ENCODE peak calls at places on chromosomes 3 and 15, in eight cellular contexts. Y, B, V, M, O, I, R and N are unnamed samples.

GRCh38 chr3:50256978-50257890 is 11.7 kb upstream of the SEMA3B start:
- DNase-seq in Y (peak), B (no peak), V (peak), M (no peak), O (no peak), I (no peak), R (no peak), N (peak)

GRCh38 chr15:56759450-56759845 is 26.1 kb upstream of the ZNF280D start:
- DNase-seq in Y (no peak), B (peak), V (peak), M (peak), O (peak), I (no peak), R (no peak), N (no peak)

GRCh38 chr15:69011641-69012040 is 2.9 kb upstream of the NOX5 start:
- DNase-seq in Y (no peak), B (no peak), V (no peak), M (no peak), O (no peak), I (no peak), R (no peak), N (no peak)

GRCh38 chr3:51966016-51966415 is 1.2 kb downstream of the PCBP4 start:
- DNase-seq in Y (no peak), B (no peak), V (no peak), M (no peak), O (no peak), I (peak), R (no peak), N (no peak)

GRCh38 chr15:56804908-56805307 is 71.6 kb upstream of the ZNF280D start:
- DNase-seq in Y (no peak), B (no peak), V (no peak), M (no peak), O (no peak), I (no peak), R (no peak), N (no peak)

GRCh38 chr3:29484633-29485032 is 203.8 kb downstream of the RBMS3 start:
- DNase-seq in Y (no peak), B (no peak), V (no peak), M (no peak), O (no peak), I (no peak), R (no peak), N (no peak)

GRCh38 chr15:22262613-22263020 is 182.3 kb downstream of the OR4M2 start:
- DNase-seq in Y (peak), B (no peak), V (no peak), M (no peak), O (no peak), I (no peak), R (no peak), N (peak)

GRCh38 chr3:197367081-197367780 is 68.8 kb upstream of the DLG1 start:
- DNase-seq in Y (no peak), B (peak), V (peak), M (peak), O (peak), I (no peak), R (no peak), N (no peak)

GRCh38 chr3:132464066-132464465 is 46.8 kb downstream of the DNAJC13 start:
- DNase-seq in Y (no peak), B (peak), V (peak), M (no peak), O (no peak), I (no peak), R (no peak), N (no peak)

GRCh38 chr3:49869525-49870126 is at the start of gene CAMKV:
- DNase-seq in Y (peak), B (no peak), V (no peak), M (no peak), O (no peak), I (no peak), R (no peak), N (peak)

GRCh38 chr3:49296781-49297420 is 19.9 kb upstream of the C3orf62 start:
- DNase-seq in Y (no peak), B (peak), V (no peak), M (peak), O (no peak), I (no peak), R (no peak), N (no peak)

GRCh38 chr3:46705022-46705530 is 3.9 kb downstream of the TMIE start:
- DNase-seq in Y (peak), B (peak), V (peak), M (peak), O (peak), I (peak), R (peak), N (peak)

GRCh38 chr15:89512631-89513030 is 16.2 kb upstream of the RHCG start:
- DNase-seq in Y (no peak), B (no peak), V (no peak), M (no peak), O (peak), I (no peak), R (no peak), N (no peak)

GRCh38 chr3:45252833-45253232 is 26.7 kb upstream of the TMEM158 start:
- DNase-seq in Y (no peak), B (no peak), V (no peak), M (no peak), O (no peak), I (no peak), R (no peak), N (no peak)

GRCh38 chr3:57646723-57647122 is 46.2 kb downstream of the DENND6A start:
- DNase-seq in Y (no peak), B (peak), V (peak), M (no peak), O (no peak), I (no peak), R (no peak), N (no peak)

GRCh38 chr3:70185661-70186060 is 126.8 kb downstream of the MDFIC2 start:
- DNase-seq in Y (no peak), B (no peak), V (no peak), M (no peak), O (no peak), I (no peak), R (no peak), N (no peak)

GRCh38 chr3:160810360-160810759 is 54.3 kb downstream of the PPM1L start:
- DNase-seq in Y (no peak), B (peak), V (peak), M (peak), O (peak), I (no peak), R (no peak), N (no peak)

GRCh38 chr15:69909719-69910444 is 187.8 kb downstream of the TLE3 start:
- DNase-seq in Y (no peak), B (no peak), V (peak), M (peak), O (no peak), I (no peak), R (no peak), N (no peak)

GRCh38 chr3:175149675-175150074 is 290.5 kb downstream of the NAALADL2 start:
- DNase-seq in Y (no peak), B (peak), V (peak), M (no peak), O (no peak), I (no peak), R (no peak), N (no peak)

GRCh38 chr3:132695422-132695821 is 26.8 kb downstream of the NPHP3 start:
- DNase-seq in Y (no peak), B (peak), V (no peak), M (no peak), O (no peak), I (no peak), R (no peak), N (no peak)

GRCh38 chr3:16370872-16371740 is 106.1 kb downstream of the OXNAD1 start:
- DNase-seq in Y (peak), B (peak), V (peak), M (no peak), O (peak), I (no peak), R (peak), N (no peak)